ENCODE peak calls at places on chromosomes 13 and 19, in ten cellular contexts. N, C, H, K, G, D, T, X, P and I are unnamed samples.

GRCh38 chr13:47256618-47257017 is 359.8 kb upstream of the HTR2A start:
- DNase-seq in N (no peak), C (no peak), H (no peak), K (no peak), G (no peak), D (no peak), T (no peak), X (no peak), P (peak), I (no peak)

GRCh38 chr13:57739089-57739488 is 107.5 kb downstream of the PCDH17 start:
- DNase-seq in N (no peak), C (no peak), H (no peak), K (no peak), G (no peak), D (no peak), T (no peak), X (no peak), P (no peak), I (no peak)

GRCh38 chr13:23673354-23673753 is 103.1 kb downstream of the TNFRSF19 start:
- DNase-seq in N (no peak), C (no peak), H (no peak), K (no peak), G (no peak), D (no peak), T (no peak), X (no peak), P (peak), I (peak)

GRCh38 chr13:100620792-100621191 is 32.2 kb upstream of the GGACT start:
- DNase-seq in N (no peak), C (no peak), H (no peak), K (no peak), G (no peak), D (no peak), T (no peak), X (no peak), P (no peak), I (no peak)

GRCh38 chr13:72121466-72121865 is 254.5 kb upstream of the DACH1 start:
- DNase-seq in N (no peak), C (no peak), H (no peak), K (no peak), G (no peak), D (no peak), T (no peak), X (no peak), P (no peak), I (no peak)

GRCh38 chr13:27641711-27642502 is 20.2 kb downstream of the POLR1D start:
- DNase-seq in N (no peak), C (no peak), H (no peak), K (no peak), G (no peak), D (no peak), T (no peak), X (no peak), P (no peak), I (no peak)

GRCh38 chr13:49303533-49304252 is 56.0 kb downstream of the CDADC1 start:
- DNase-seq in N (no peak), C (no peak), H (no peak), K (no peak), G (peak), D (no peak), T (peak), X (no peak), P (no peak), I (no peak)

GRCh38 chr19:14563590-14563926 is 8.3 kb downstream of the NDUFB7 start:
- DNase-seq in N (no peak), C (no peak), H (no peak), K (no peak), G (no peak), D (no peak), T (no peak), X (no peak), P (no peak), I (no peak)

GRCh38 chr19:17076539-17076919 is 952 bp downstream of the MYO9B start:
- DNase-seq in N (no peak), C (no peak), H (peak), K (no peak), G (no peak), D (no peak), T (peak), X (peak), P (no peak), I (no peak)

GRCh38 chr13:37094840-37095239 is 10.6 kb downstream of the CSNK1A1L start:
- DNase-seq in N (no peak), C (no peak), H (no peak), K (no peak), G (no peak), D (no peak), T (no peak), X (no peak), P (no peak), I (no peak)

GRCh38 chr19:47756627-47756929 is 11.2 kb downstream of the NOP53 start:
- DNase-seq in N (no peak), C (no peak), H (no peak), K (no peak), G (no peak), D (no peak), T (no peak), X (no peak), P (no peak), I (no peak)

GRCh38 chr19:45424191-45425058 is 708 bp upstream of the ERCC1 start:
- DNase-seq in N (no peak), C (no peak), H (peak), K (peak), G (peak), D (no peak), T (peak), X (peak), P (peak), I (peak)

GRCh38 chr13:34413538-34414210 is 528.4 kb upstream of the NBEA start:
- DNase-seq in N (no peak), C (no peak), H (no peak), K (no peak), G (no peak), D (no peak), T (no peak), X (no peak), P (no peak), I (no peak)

GRCh38 chr13:106117035-106117434 is 418.4 kb downstream of the EFNB2 start:
- DNase-seq in N (no peak), C (no peak), H (no peak), K (no peak), G (no peak), D (no peak), T (no peak), X (no peak), P (peak), I (no peak)

GRCh38 chr13:92677571-92677970 is 549.0 kb upstream of the GPC6 start:
- DNase-seq in N (no peak), C (no peak), H (no peak), K (no peak), G (peak), D (no peak), T (peak), X (no peak), P (no peak), I (no peak)

GRCh38 chr19:35168261-35168660 is 13.7 kb downstream of the FXYD5 start:
- DNase-seq in N (no peak), C (no peak), H (no peak), K (no peak), G (no peak), D (no peak), T (no peak), X (peak), P (no peak), I (no peak)

GRCh38 chr13:76048675-76049396 is 412.7 kb downstream of the LMO7 start:
- DNase-seq in N (no peak), C (no peak), H (no peak), K (no peak), G (no peak), D (no peak), T (no peak), X (no peak), P (no peak), I (no peak)

GRCh38 chr19:31015778-31016177 is 333.5 kb downstream of the TSHZ3 start:
- DNase-seq in N (no peak), C (no peak), H (no peak), K (no peak), G (no peak), D (no peak), T (no peak), X (no peak), P (no peak), I (no peak)

GRCh38 chr19:56942749-56943148 is 102.2 kb upstream of the PEG3 start:
- DNase-seq in N (no peak), C (no peak), H (no peak), K (peak), G (peak), D (no peak), T (peak), X (no peak), P (no peak), I (no peak)